ENCODE peak calls at places on chromosomes 13 and 19, in four cellular contexts. L, T, A and B are unnamed samples.

GRCh38 chr19:18898081-18898532 is 2.1 kb upstream of the CERS1 start:
- DNase-seq in T (no peak), L (no peak), A (no peak), B (no peak)

GRCh38 chr19:38517321-38517720 is 83.8 kb downstream of the RYR1 start:
- DNase-seq in L (no peak), A (no peak), T (no peak), B (no peak)

GRCh38 chr13:51727634-51728274 is 76.2 kb downstream of the DHRS12 start:
- DNase-seq in L (no peak), A (no peak), T (no peak), B (no peak)

GRCh38 chr13:102097708-102098107 is 304.1 kb downstream of the FGF14 start:
- DNase-seq in L (no peak), T (no peak), A (no peak), B (no peak)

GRCh38 chr19:3440082-3440481 is 40.2 kb downstream of the SMIM24 start:
- DNase-seq in T (peak), A (peak), L (no peak), B (peak)

GRCh38 chr19:29371766-29372415 is 153.9 kb upstream of the VSTM2B start:
- DNase-seq in L (no peak), A (peak), T (no peak), B (no peak)

GRCh38 chr13:36432106-36432544 is at the start of gene CCNA1:
- DNase-seq in L (no peak), A (no peak), T (peak), B (peak)

GRCh38 chr19:19275166-19275565 is 2.1 kb upstream of the TM6SF2 start:
- DNase-seq in A (no peak), T (no peak), L (no peak), B (no peak)

GRCh38 chr19:17579523-17580244 is 24.2 kb downstream of the COLGALT1 start:
- DNase-seq in L (peak), A (peak), T (peak), B (peak)

GRCh38 chr13:111472083-111472482 is 151.6 kb downstream of the TEX29 start:
- DNase-seq in A (peak), L (no peak), T (no peak), B (no peak)

GRCh38 chr19:33458807-33459206 is 62.8 kb downstream of the PEPD start:
- DNase-seq in T (no peak), A (no peak), L (no peak), B (no peak)

GRCh38 chr19:45442927-45443461 is 19.3 kb upstream of the ERCC1 start:
- DNase-seq in T (peak), A (no peak), L (no peak), B (peak)

GRCh38 chr13:82439159-82439904 is 1442.9 kb downstream of the SLITRK1 start:
- DNase-seq in L (no peak), T (no peak), A (no peak), B (no peak)

GRCh38 chr19:35495107-35496064 is 5.1 kb upstream of the KRTDAP start:
- DNase-seq in L (peak), A (peak), T (peak), B (peak)

GRCh38 chr13:107144432-107144831 is 576.5 kb upstream of the ARGLU1 start:
- DNase-seq in L (no peak), T (no peak), A (no peak), B (no peak)

GRCh38 chr13:114196629-114197028 is 17.6 kb downstream of the CFAP97D2 start:
- DNase-seq in L (no peak), T (no peak), A (no peak), B (no peak)

GRCh38 chr19:13953021-13953531 is 767 bp downstream of the DCAF15 start:
- DNase-seq in T (peak), A (no peak), L (no peak), B (peak)

GRCh38 chr19:10288662-10289166 is 1.0 kb upstream of the ICAM5 start:
- DNase-seq in A (peak), T (peak), L (no peak), B (peak)

GRCh38 chr19:56333506-56333905 is 18.9 kb upstream of the ZSCAN5A start:
- DNase-seq in A (no peak), L (peak), T (peak), B (peak)

GRCh38 chr19:34172661-34173144 is 399 bp downstream of the LSM14A start:
- DNase-seq in L (no peak), A (no peak), T (no peak), B (peak)

GRCh38 chr19:18426416-18426767 is 7.2 kb downstream of the SSBP4 start:
- DNase-seq in T (no peak), L (no peak), A (no peak), B (no peak)

GRCh38 chr19:29547981-29548380 is 22.2 kb downstream of the VSTM2B start:
- DNase-seq in T (no peak), A (no peak), L (no peak), B (no peak)

GRCh38 chr13:40993987-40994386 is 25.1 kb downstream of the ELF1 start:
- DNase-seq in T (no peak), A (no peak), L (peak), B (no peak)